ENCODE peak calls at places on chromosomes 12 and 14, in eight cellular contexts. Q, Y, S, R, D, Z, X and B are unnamed samples. For H3K9me3, the result is how much of the 10 kb centered on the place peaks cover.

GRCh38 chr14:67987596-67987995 is 168.0 kb downstream of the RAD51B start:
- DNase-seq in D (no peak), X (peak), Z (peak), Q (peak), R (peak), S (no peak), Y (no peak), B (no peak)

GRCh38 chr14:93269341-93270068 is 62.4 kb downstream of the UBR7 start:
- DNase-seq in R (peak), S (peak), Q (peak), X (peak), D (no peak), Z (peak), Y (no peak), B (no peak)

GRCh38 chr12:96422192-96422591 is 22.0 kb upstream of the CDK17 start:
- DNase-seq in R (peak), Y (no peak), Z (no peak), S (no peak), X (peak), D (no peak), Q (peak), B (no peak)

GRCh38 chr12:95788637-95789036 is 1.9 kb downstream of the NTN4 start:
- DNase-seq in Z (no peak), S (no peak), D (no peak), R (peak), Y (no peak), X (peak), Q (peak), B (no peak)

GRCh38 chr12:27966870-27967269 is 5.7 kb downstream of the PTHLH start:
- DNase-seq in Q (peak), R (peak), Y (no peak), S (no peak), Z (peak), D (no peak), X (peak), B (no peak)

GRCh38 chr12:104485651-104486341 is 29.0 kb downstream of the CHST11 start:
- DNase-seq in D (peak), Z (no peak), Y (no peak), Q (no peak), S (no peak), X (no peak), R (no peak), B (no peak)

GRCh38 chr12:104470521-104470920 is 13.8 kb downstream of the CHST11 start:
- DNase-seq in X (no peak), R (no peak), Y (no peak), Z (no peak), D (no peak), Q (no peak), S (no peak), B (no peak)

GRCh38 chr12:6949063-6949594 is 2.0 kb upstream of the PTPN6 start:
- DNase-seq in R (no peak), Y (no peak), D (no peak), Q (no peak), X (no peak), Z (no peak), S (no peak), B (no peak)

GRCh38 chr14:22540286-22540685 is 48.7 kb downstream of the DAD1 start:
- DNase-seq in X (no peak), D (no peak), R (no peak), Q (no peak), Y (no peak), Z (no peak), S (no peak), B (no peak)

GRCh38 chr12:45866299-45866698 is 124.1 kb downstream of the SCAF11 start:
- DNase-seq in R (no peak), X (no peak), S (no peak), D (no peak), Z (no peak), Q (no peak), Y (no peak), B (no peak)

GRCh38 chr12:113445544-113446176 is 23.5 kb downstream of the SDSL start:
- DNase-seq in D (no peak), Y (no peak), Q (no peak), S (no peak), X (no peak), Z (no peak), R (peak), B (no peak)

GRCh38 chr12:71164877-71165197 is 7.0 kb upstream of the TSPAN8 start:
- DNase-seq in Z (no peak), D (no peak), S (no peak), R (no peak), X (no peak), Y (no peak), Q (peak), B (no peak)

GRCh38 chr14:93532550-93532949 is 101.8 kb downstream of the UNC79 start:
- DNase-seq in R (no peak), D (no peak), Z (no peak), X (no peak), Y (no peak), S (no peak), Q (no peak), B (no peak)

GRCh38 chr12:76559277-76560082 is at the start of gene OSBPL8:
- DNase-seq in Q (peak), R (peak), Z (peak), S (peak), D (peak), Y (peak), X (peak), B (peak)
- H3K4me3 ChIP-seq in Q (peak), R (peak), Z (peak), S (peak), D (peak), Y (peak), X (peak), B (peak)

GRCh38 chr12:402127-402456 is 648 bp downstream of the CCDC77 start:
- DNase-seq in Z (no peak), Q (peak), X (peak), D (no peak), Y (no peak), R (peak), S (peak), B (peak)

GRCh38 chr12:400828-401227 is 616 bp upstream of the CCDC77 start:
- DNase-seq in D (no peak), X (no peak), Z (no peak), R (no peak), S (no peak), Q (no peak), Y (no peak), B (no peak)

GRCh38 chr12:401235-402126 is at the start of gene CCDC77:
- DNase-seq in D (peak), Y (peak), Z (peak), X (peak), Q (peak), S (peak), R (peak), B (peak)
- TF ChIP-seq CTCF in D (peak), Y (no peak), Z (peak), X (peak), Q (no peak), S (peak), R (peak), B (peak)

GRCh38 chr12:126668538-126668937 is 1598.4 kb upstream of the TMEM132C start:
- DNase-seq in Y (no peak), X (no peak), R (peak), Z (no peak), D (no peak), Q (peak), S (no peak), B (no peak)
- H3K9me3 ChIP-seq in Y (under half), X (under half), R (under half), Z (under half), D (under half), Q (under half), S (under half), B (under half)

DNA sequence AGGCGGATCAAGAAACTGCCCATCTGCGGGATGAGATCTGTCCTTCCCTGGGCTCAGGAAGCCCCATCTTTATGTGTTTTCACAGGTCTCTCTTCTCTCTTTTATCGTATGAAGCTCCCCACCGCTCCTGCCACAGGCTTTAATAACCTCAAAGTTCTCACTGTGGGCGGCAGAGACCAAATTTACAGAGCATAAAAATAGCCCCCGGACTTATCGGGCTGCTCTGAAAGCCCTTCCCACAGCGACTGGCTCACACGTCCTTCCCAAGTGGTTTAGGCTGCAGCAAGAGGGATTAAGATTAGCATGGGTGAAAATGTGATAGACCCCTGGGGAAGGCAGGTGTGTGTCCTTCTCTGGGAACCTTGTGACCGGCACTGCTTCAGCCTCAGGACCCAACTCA is 47.8 kb downstream of the TESC start:
- DNase-seq in R (no peak), X (no peak), Q (no peak), Z (no peak), Y (no peak), S (no peak), D (no peak), B (no peak)
- H3K4me3 ChIP-seq in R (no peak), X (no peak), Q (no peak), Z (no peak), Y (no peak), S (no peak), D (no peak), B (no peak)

DNA sequence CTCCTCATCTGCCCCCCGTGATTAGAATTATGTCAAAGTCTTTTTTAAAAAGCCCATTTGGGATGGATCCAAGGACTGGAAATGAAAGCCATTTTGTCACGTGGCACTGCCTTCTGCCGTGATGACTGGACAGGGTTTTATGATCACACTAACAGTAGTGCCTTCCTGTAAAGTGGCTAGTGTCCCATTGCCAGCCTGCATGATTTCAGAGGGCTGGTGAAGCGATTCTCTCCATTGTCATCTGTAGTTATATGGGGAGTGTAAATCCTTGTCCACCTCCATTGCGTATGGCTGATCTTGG is 37.6 kb downstream of the CFAP251 start:
- DNase-seq in R (no peak), Q (no peak), S (no peak), Y (no peak), D (no peak), X (no peak), Z (no peak), B (no peak)
- TF ChIP-seq CTCF in R (no peak), Q (no peak), S (no peak), Y (no peak), D (no peak), X (no peak), Z (no peak), B (no peak)

DNA sequence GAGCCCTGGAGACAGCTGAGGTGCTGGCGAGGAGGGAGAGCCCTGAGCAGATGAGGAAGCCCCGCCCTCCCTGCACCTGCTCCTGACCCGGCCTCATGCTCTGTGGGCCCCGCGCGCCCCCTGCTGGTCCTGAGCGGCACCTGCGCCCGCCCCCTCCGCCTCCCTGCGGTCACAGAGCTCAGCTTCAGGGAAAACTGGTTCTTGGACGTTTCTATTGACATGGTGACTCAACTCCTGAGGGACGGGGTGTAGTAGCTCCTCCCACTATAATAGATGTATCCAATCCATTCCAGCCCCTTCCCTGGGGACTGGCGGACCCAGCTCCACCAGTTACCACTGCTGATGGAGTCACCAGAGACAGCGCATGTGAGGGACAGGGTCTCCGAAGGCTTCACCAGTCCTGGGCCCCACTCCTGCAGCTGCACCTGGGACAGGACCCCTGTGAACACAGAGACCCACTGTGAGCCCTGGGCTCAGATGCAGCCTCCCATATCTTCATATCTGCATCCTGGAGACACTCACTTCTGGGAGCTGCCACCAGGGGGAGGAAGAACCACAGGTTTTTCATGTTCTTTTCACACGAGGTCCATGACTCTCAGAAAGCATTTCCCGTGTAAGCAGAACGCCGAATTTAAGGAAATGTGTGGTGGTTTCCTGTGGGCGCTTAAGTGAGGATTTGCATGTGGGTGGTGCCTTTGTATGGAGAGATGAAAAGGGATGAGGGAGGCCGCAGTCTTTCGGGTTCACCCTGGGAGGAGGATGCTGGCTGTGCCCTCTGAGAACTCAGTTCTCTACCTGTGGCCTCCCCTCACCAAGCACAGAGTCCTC is 1346.5 kb downstream of the TMEM121 start:
- DNase-seq in Z (no peak), R (no peak), Y (peak), D (peak), X (no peak), Q (peak), S (no peak), B (peak)
- H3K9me3 ChIP-seq in Z (under half), R (under half), Y (under half), D (under half), X (under half), Q (under half), S (under half), B (under half)

DNA sequence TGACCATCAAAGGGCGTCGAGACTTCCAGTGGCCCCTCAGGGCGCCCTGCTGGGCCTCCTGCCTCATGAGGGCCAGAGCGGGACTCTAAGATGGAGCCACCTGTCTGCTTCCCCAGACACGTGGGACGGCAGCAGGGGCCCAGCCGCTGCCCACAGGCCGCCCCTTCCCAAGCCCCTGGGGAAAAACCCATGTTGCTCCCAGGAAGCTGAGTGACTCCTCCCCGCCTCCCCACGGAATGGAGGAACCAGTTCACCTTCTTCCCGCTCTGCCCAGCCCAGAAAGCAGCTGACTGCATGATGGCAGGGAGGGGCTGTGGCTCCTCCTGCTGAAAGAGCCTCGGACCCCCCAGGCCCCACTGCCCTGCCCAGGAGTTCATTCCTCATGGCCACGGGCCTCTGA is 14.9 kb downstream of the RAB35 start:
- DNase-seq in Z (no peak), D (no peak), R (no peak), S (no peak), Y (no peak), Q (no peak), X (no peak), B (no peak)
- H3K4me3 ChIP-seq in Z (no peak), D (no peak), R (no peak), S (no peak), Y (no peak), Q (no peak), X (no peak), B (no peak)

GRCh38 chr12:48106574-48107251 is 834 bp upstream of the SENP1 start:
- DNase-seq in Z (no peak), X (peak), Y (no peak), R (no peak), Q (no peak), S (no peak), D (no peak), B (no peak)

GRCh38 chr12:48107252-48107613 is 1.4 kb upstream of the SENP1 start:
- DNase-seq in R (no peak), D (no peak), Q (no peak), Y (no peak), S (no peak), X (no peak), Z (no peak), B (no peak)

GRCh38 chr12:48105321-48105866 is 485 bp downstream of the SENP1 start:
- DNase-seq in Z (no peak), X (peak), D (peak), R (no peak), Q (peak), S (peak), Y (no peak), B (no peak)

GRCh38 chr12:48104531-48104930 is 1.3 kb downstream of the SENP1 start:
- DNase-seq in S (no peak), R (no peak), Z (no peak), Q (peak), D (no peak), Y (no peak), X (no peak), B (no peak)

DNA sequence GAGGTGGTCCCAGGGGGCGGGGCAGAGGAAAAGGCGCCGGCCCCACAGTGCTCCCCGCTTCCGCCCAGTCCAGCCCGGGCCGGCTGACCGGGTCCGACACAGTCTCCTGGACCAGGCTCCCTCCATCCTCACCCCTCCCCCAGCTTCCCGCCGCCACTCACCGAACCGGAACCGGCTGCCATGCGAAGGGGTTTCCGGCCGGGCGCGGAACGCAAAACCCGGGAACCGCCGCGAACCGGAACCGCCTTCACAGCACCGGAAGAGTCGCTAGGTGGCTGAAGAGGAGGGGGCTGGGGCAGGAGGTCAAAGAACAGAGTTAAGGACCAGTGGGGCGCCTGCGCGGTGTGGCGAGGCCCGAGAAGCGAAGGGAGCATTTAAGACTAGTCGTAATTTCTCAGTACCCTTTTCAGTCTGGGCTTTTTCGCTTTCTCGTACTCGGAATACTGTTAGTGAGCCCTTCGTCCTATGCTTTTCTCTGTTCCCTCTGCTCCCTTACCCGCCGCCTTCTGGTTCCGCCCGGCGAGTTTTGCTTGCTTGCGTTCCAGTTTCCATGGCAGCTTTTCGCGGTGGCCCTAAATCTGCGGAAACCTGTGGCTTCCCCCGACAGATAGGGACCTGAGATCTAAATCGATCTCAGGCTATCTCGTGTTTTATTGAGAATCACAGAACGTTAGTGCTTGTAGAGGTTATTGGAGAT is at the start of gene SENP1:
- DNase-seq in R (peak), Y (peak), Z (peak), D (peak), Q (peak), X (peak), S (peak), B (peak)
- TF ChIP-seq CTCF in R (peak), Y (peak), Z (peak), D (no peak), Q (no peak), X (no peak), S (peak), B (no peak)

GRCh38 chr12:34386621-34387255 is 364.4 kb downstream of the ALG10 start:
- DNase-seq in X (no peak), Y (no peak), R (no peak), S (no peak), Z (no peak), D (no peak), Q (no peak), B (no peak)
- H3K9me3 ChIP-seq in X (half or more), Y (under half), R (under half), S (under half), Z (half or more), D (under half), Q (half or more), B (under half)

GRCh38 chr14:83913466-83913865 is 1616.5 kb upstream of the FLRT2 start:
- DNase-seq in S (no peak), Q (no peak), Z (no peak), R (no peak), D (no peak), X (peak), Y (no peak), B (no peak)

GRCh38 chr14:83905157-83905556 is 1624.8 kb upstream of the FLRT2 start:
- DNase-seq in S (no peak), Q (no peak), R (no peak), Z (no peak), Y (no peak), X (no peak), D (no peak), B (no peak)

DNA sequence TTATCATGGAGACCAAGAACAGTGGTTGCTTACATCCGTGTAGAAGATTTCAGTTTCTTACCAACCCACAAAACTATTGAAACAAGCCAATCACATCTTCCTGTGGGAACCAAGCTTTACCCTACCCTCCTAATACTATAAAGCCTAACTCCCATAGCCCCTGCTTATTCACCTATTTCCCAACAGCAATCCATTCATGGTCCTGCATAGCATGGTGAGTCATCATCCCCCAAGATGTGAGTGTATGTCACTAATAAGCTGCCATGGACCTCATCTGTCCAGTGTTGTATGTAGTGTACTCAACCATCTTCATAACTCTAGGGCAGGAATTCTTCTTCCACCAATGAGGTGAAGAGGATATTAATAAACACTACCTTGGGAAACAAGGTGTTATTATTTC is 1620.4 kb upstream of the FLRT2 start:
- DNase-seq in Q (no peak), S (no peak), R (peak), Z (no peak), D (no peak), X (peak), Y (no peak), B (no peak)
- H3K4me3 ChIP-seq in Q (no peak), S (no peak), R (no peak), Z (no peak), D (no peak), X (no peak), Y (no peak), B (no peak)